ENCODE peak calls at places on chromosome 6, in ten cellular contexts. P is fibroblast of pulmonary artery; Z is stomach; T is SIG-M5; D is M059J; K is T47D; U is activated B cell treated with CpG ODN at 0.5 μM for 24 hours; W is stimulated activated CD4-positive, alpha-beta T cell treated with anti-CD3 and anti-CD28 coated beads, Interleukin-15, amount 100 ng/mL, for 24 hours; O is CD4-positive, alpha-beta T cell; E is midbrain. H is an unnamed sample.
A peak's percentile ranks its signal among the peaks of the same experiment; 100 is the strongest.

GRCh38 chr6:88575536-88575935 is 387.9 kb downstream of the RNGTT start:
- DNase-seq in K (no peak), E (no peak), P (no peak), T (no peak), U (no peak), W (no peak), O (no peak), Z (no peak), D (no peak), H (no peak)

GRCh38 chr6:38404355-38404754 is 235.4 kb downstream of the BTBD9 start:
- DNase-seq in D (peak; percentile 9), K (no peak), P (peak; percentile 20), T (no peak), W (no peak), Z (no peak), E (no peak), O (no peak), U (no peak), H (no peak)

GRCh38 chr6:162056745-162057144 is 670.8 kb downstream of the PRKN start:
- DNase-seq in Z (no peak), W (no peak), D (peak; percentile 41), P (peak; percentile 22), K (peak; percentile 12), U (no peak), T (no peak), E (no peak), O (no peak), H (no peak)

GRCh38 chr6:22906091-22906549 is 336.8 kb downstream of the HDGFL1 start:
- DNase-seq in E (peak; percentile 10), O (no peak), K (peak; percentile 33), U (no peak), Z (no peak), P (peak; percentile 59), D (peak; percentile 78), T (no peak), W (no peak), H (no peak)

GRCh38 chr6:169398342-169399105 is 144.9 kb upstream of the THBS2 start:
- DNase-seq in K (no peak), E (no peak), W (no peak), P (no peak), Z (no peak), U (no peak), D (peak; percentile 53), T (no peak), O (no peak), H (no peak)

GRCh38 chr6:90364291-90364690 is 67.6 kb upstream of the BACH2 start:
- DNase-seq in E (no peak), W (no peak), P (no peak), U (no peak), O (no peak), D (no peak), T (no peak), Z (no peak), K (no peak), H (no peak)

GRCh38 chr6:109507490-109508072 is 24.6 kb upstream of the ZBTB24 start:
- DNase-seq in Z (no peak), U (no peak), O (no peak), E (no peak), W (no peak), P (no peak), K (no peak), T (no peak), D (no peak), H (no peak)

GRCh38 chr6:73169633-73170032 is 55.7 kb downstream of the KHDC1L start:
- DNase-seq in P (no peak), D (no peak), Z (no peak), K (no peak), U (no peak), O (no peak), T (no peak), E (no peak), W (no peak), H (no peak)

GRCh38 chr6:130515306-130515705 is 149.5 kb downstream of the TMEM200A start:
- DNase-seq in P (no peak), T (no peak), U (no peak), Z (no peak), K (no peak), E (no peak), O (no peak), W (no peak), D (no peak), H (no peak)

GRCh38 chr6:14953806-14954205 is 292.1 kb upstream of the JARID2 start:
- DNase-seq in K (no peak), D (no peak), T (no peak), Z (no peak), W (no peak), O (no peak), E (no peak), U (no peak), P (no peak), H (no peak)